ENCODE peak calls at places on chromosome 3, in eight cellular contexts. M is cardiac fibroblast, D is GM23248, N is mammary epithelial cell, Z is AG09309, H is heart left ventricle, J is breast epithelium, Y is HFF-Myc. G is an unnamed sample.

GRCh38 chr3:196227629-196228493 is 11.5 kb downstream of the SLC51A start:
- DNase-seq in M (peak; percentile 57), D (peak; percentile 53), N (no peak), Z (no peak), H (no peak), J (no peak), Y (no peak), G (peak; percentile 42)

GRCh38 chr3:120029749-120030148 is 64.5 kb downstream of the GSK3B start:
- DNase-seq in M (no peak), D (no peak), N (no peak), Z (no peak), H (no peak), J (no peak), Y (no peak), G (no peak)

GRCh38 chr3:146715176-146715575 is 110.0 kb upstream of the PLSCR5 start:
- DNase-seq in M (peak; percentile 1), D (peak; percentile 50), N (peak; percentile 18), Z (peak; percentile 3), H (no peak), J (no peak), Y (no peak), G (no peak)

GRCh38 chr3:66991478-66991877 is 6.6 kb upstream of the KBTBD8 start:
- DNase-seq in M (peak; percentile 86), D (peak; percentile 69), N (peak; percentile 52), Z (peak; percentile 21), H (no peak), J (no peak), Y (peak; percentile 29), G (no peak)

GRCh38 chr3:169348981-169349942 is 314.2 kb downstream of the MECOM start:
- DNase-seq in M (peak; percentile 28), D (peak; percentile 41), N (peak; percentile 92), Z (no peak), H (no peak), J (no peak), Y (no peak), G (no peak)

GRCh38 chr3:9909221-9910013 is 6.8 kb downstream of the IL17RE start:
- DNase-seq in M (no peak), D (peak; percentile 36), N (peak; percentile 27), Z (no peak), H (no peak), J (no peak), Y (no peak), G (no peak)

GRCh38 chr3:14915636-14916222 is 31.7 kb upstream of the NR2C2 start:
- DNase-seq in M (no peak), D (peak; percentile 11), N (no peak), Z (no peak), H (no peak), J (no peak), Y (no peak), G (no peak)

GRCh38 chr3:56303508-56303907 is 164.8 kb downstream of the ERC2 start:
- DNase-seq in M (peak; percentile 83), D (peak; percentile 54), N (no peak), Z (no peak), H (peak; percentile 19), J (no peak), Y (no peak), G (no peak)

GRCh38 chr3:155859859-155860258 is 5.6 kb upstream of the SLC33A1 start:
- DNase-seq in M (peak; percentile 48), D (peak; percentile 51), N (no peak), Z (no peak), H (no peak), J (no peak), Y (no peak), G (no peak)

GRCh38 chr3:5726618-5727017 is 539.1 kb downstream of the EDEM1 start:
- DNase-seq in M (no peak), D (no peak), N (no peak), Z (no peak), H (no peak), J (no peak), Y (no peak), G (no peak)

GRCh38 chr3:190695994-190696393 is 166.5 kb downstream of the GMNC start:
- DNase-seq in M (no peak), D (no peak), N (no peak), Z (no peak), H (no peak), J (no peak), Y (no peak), G (no peak)

GRCh38 chr3:27326211-27326948 is 42.8 kb downstream of the NEK10 start:
- DNase-seq in M (peak; percentile 89), D (peak; percentile 95), N (peak; percentile 46), Z (peak; percentile 77), H (peak; percentile 44), J (no peak), Y (peak; percentile 88), G (peak; percentile 86)

GRCh38 chr3:24952388-24952787 is 457.7 kb upstream of the THRB start:
- DNase-seq in M (no peak), D (no peak), N (no peak), Z (no peak), H (no peak), J (no peak), Y (no peak), G (no peak)

GRCh38 chr3:42369304-42369703 is 41.1 kb downstream of the LYZL4 start:
- DNase-seq in M (no peak), D (peak; percentile 6), N (no peak), Z (no peak), H (peak; percentile 44), J (no peak), Y (no peak), G (peak; percentile 80)

GRCh38 chr3:50336452-50337174 is 4.0 kb downstream of the RASSF1 start:
- DNase-seq in M (peak; percentile 39), D (peak; percentile 76), N (peak; percentile 49), Z (no peak), H (no peak), J (no peak), Y (no peak), G (no peak)

GRCh38 chr3:50331364-50331907 is 3.4 kb upstream of the TUSC2 start:
- DNase-seq in M (no peak), D (no peak), N (no peak), Z (no peak), H (no peak), J (no peak), Y (no peak), G (no peak)

GRCh38 chr3:50334339-50335075 is 6.1 kb downstream of the RASSF1 start:
- DNase-seq in M (no peak), D (no peak), N (no peak), Z (no peak), H (no peak), J (no peak), Y (no peak), G (no peak)

GRCh38 chr3:50337175-50337861 is 3.3 kb downstream of the RASSF1 start:
- DNase-seq in M (peak; percentile 100), D (peak; percentile 100), N (peak; percentile 99), Z (peak; percentile 98), H (peak; percentile 100), J (peak; percentile 100), Y (peak; percentile 94), G (peak; percentile 100)

DNA sequence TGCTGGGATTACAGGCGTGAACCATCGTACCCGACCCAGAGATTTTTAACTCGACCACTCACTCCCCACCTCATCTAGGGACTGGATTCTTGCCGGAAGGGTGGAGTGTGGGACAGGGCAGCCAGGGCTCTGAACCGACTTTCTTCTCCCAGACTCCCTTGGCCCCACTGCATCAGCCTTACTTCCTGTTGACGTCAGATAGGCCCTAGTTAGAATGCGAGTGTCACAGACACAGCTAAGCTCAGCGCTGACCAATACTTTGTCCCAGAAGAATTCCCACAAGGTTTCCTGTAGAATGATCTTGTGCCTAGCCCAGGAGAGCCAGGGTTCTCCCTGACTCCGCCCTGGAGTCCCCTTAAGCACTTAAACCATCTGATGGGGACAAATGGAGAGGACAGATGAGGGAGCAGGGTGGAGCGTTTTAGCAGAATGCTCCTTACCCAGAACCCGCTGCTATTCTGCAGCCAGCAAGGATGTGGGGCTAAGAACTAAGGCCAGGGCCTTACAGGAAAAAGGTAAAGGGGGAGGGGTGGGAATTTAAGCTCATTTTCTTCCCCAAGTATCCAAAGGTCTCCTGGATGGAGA is 5.8 kb upstream of the TUSC2 start:
- DNase-seq in M (peak; percentile 93), D (peak; percentile 91), N (no peak), Z (peak; percentile 45), H (peak; percentile 86), J (no peak), Y (no peak), G (no peak)
- H3K4me3 ChIP-seq in M (no peak overlapping the region), D (peak overlapping the region; percentile 89), N (no peak overlapping the region), Z (no peak overlapping the region), H (peak overlapping the region; percentile 5), J (no peak overlapping the region), Y (peak overlapping the region; percentile 8), G (no peak overlapping the region)

DNA sequence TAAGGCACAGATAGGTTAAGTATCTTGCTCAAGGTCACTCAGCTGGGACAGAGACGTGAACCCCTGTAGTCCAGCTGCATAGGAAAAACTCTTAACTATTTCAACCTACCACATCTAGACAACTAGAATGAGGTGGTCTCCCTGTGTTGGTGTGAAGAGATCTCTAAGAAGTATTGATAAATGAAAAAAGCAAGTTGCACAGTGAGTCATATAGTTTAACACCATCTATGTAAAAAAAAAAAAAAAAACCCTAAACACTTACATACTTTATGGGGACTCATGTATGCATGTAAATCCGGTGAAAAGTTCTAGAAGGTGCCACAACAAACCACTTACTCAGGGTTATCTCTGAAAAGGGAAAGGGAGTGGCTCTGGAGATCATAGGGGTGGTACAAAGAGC is 185.5 kb downstream of the SATB1 start:
- DNase-seq in M (no peak), D (no peak), N (no peak), Z (no peak), H (no peak), J (no peak), Y (no peak), G (no peak)
- H3K4me3 ChIP-seq in M (no peak overlapping the region), D (no peak overlapping the region), N (no peak overlapping the region), Z (no peak overlapping the region), H (no peak overlapping the region), J (no peak overlapping the region), Y (no peak overlapping the region), G (no peak overlapping the region)

GRCh38 chr3:39327746-39328349 is 1.7 kb upstream of the CCR8 start:
- DNase-seq in M (no peak), D (no peak), N (no peak), Z (no peak), H (no peak), J (no peak), Y (no peak), G (no peak)
- H3K4me3 ChIP-seq in M (no peak overlapping the region), D (no peak overlapping the region), N (no peak overlapping the region), Z (no peak overlapping the region), H (no peak overlapping the region), J (no peak overlapping the region), Y (no peak overlapping the region), G (no peak overlapping the region)

DNA sequence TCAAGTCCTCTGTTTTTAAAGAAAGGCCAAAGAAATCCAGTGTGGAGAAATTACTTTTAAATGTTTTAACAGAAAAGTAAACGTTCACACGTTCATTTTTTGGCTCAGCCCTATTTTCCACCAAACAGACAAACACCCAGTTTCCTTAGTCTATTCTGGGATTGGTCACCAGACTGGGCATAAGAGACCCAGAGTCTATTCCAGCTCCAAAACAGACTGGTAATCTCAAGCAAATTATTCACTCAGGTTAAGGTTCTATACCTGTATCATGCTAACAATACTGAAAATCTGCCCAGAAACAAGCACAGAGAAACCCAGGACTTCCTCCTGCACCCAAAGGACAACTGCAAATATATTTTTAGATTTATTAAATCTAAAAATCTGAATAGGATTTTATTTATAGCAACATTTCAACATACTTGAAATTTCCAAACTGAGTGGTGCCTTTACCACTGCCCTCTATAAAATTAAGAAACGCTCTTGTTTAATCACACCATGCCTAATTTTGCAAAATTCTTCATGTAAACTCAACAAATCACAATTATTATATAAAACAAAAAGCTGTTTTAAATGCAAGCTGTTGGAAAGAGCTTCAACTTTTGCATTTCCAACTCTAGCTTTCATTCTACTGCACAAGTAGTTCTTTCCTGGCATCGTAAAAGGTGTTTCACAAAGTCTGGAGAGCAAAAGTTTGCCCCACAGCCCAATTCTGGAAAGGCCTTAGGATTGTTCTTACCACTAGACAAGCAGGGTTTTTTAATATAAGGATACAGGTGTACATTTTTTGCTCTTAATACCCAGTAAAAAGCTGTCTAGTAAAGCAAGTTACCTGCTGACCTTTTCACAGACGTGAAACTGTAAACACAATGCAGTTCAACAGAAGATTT is 18.7 kb downstream of the ZNF148 start:
- DNase-seq in M (no peak), D (peak; percentile 39), N (no peak), Z (no peak), H (no peak), J (no peak), Y (no peak), G (no peak)
- H3K4me3 ChIP-seq in M (peak overlapping the region; percentile 62), D (peak overlapping the region; percentile 77), N (peak overlapping the region; percentile 33), Z (peak overlapping the region; percentile 55), H (peak overlapping the region; percentile 52), J (peak overlapping the region; percentile 61), Y (peak overlapping the region; percentile 50), G (peak overlapping the region; percentile 53)

G was measured in sigmoid colon.